ENCODE peak calls at places on chromosomes 2 and 18, in eight cellular contexts. F, A, U, P, C, Z, S and E are unnamed samples.

GRCh38 chr2:195706161-195706900 is 49.3 kb downstream of the SLC39A10 start:
- DNase-seq in F (no peak), A (no peak), U (no peak), P (peak), C (no peak), Z (peak), S (no peak), E (no peak)

GRCh38 chr2:70686577-70687460 is 81.2 kb downstream of the ADD2 start:
- DNase-seq in F (peak), A (no peak), U (no peak), P (peak), C (no peak), Z (peak), S (peak), E (peak)

GRCh38 chr18:10798727-10799435 is 273.1 kb downstream of the NAPG start:
- DNase-seq in F (peak), A (no peak), U (no peak), P (peak), C (no peak), Z (no peak), S (no peak), E (no peak)

GRCh38 chr2:177088542-177088941 is 124.1 kb upstream of the HNRNPA3 start:
- DNase-seq in F (no peak), A (no peak), U (no peak), P (no peak), C (no peak), Z (no peak), S (no peak), E (no peak)

GRCh38 chr2:127650785-127651380 is 4.9 kb downstream of the GPR17 start:
- DNase-seq in F (no peak), A (no peak), U (no peak), P (no peak), C (no peak), Z (no peak), S (peak), E (no peak)

GRCh38 chr2:127001751-127002150 is 103.1 kb downstream of the TEX51 start:
- DNase-seq in F (no peak), A (no peak), U (no peak), P (no peak), C (no peak), Z (no peak), S (no peak), E (no peak)

GRCh38 chr2:18083806-18084205 is 205.3 kb downstream of the KCNS3 start:
- DNase-seq in F (no peak), A (no peak), U (no peak), P (no peak), C (no peak), Z (no peak), S (no peak), E (no peak)

GRCh38 chr2:74081030-74081429 is 66.7 kb downstream of the BOLA3 start:
- DNase-seq in F (no peak), A (no peak), U (no peak), P (no peak), C (no peak), Z (peak), S (no peak), E (no peak)

GRCh38 chr2:64707276-64707675 is 53.6 kb upstream of the SERTAD2 start:
- DNase-seq in F (no peak), A (no peak), U (no peak), P (no peak), C (no peak), Z (no peak), S (no peak), E (no peak)

GRCh38 chr2:95267458-95268207 is 6.6 kb upstream of the PROM2 start:
- DNase-seq in F (no peak), A (peak), U (no peak), P (no peak), C (no peak), Z (no peak), S (no peak), E (no peak)

GRCh38 chr2:161166538-161167409 is 6.5 kb downstream of the TANK start:
- DNase-seq in F (no peak), A (no peak), U (no peak), P (no peak), C (peak), Z (no peak), S (no peak), E (no peak)

GRCh38 chr2:41475959-41476358 is 571.9 kb upstream of the PKDCC start:
- DNase-seq in F (no peak), A (no peak), U (no peak), P (no peak), C (no peak), Z (no peak), S (no peak), E (no peak)

GRCh38 chr18:43665239-43665788 is 388.0 kb upstream of the SYT4 start:
- DNase-seq in F (no peak), A (no peak), U (no peak), P (peak), C (no peak), Z (peak), S (no peak), E (peak)

GRCh38 chr2:5673148-5673860 is 18.9 kb upstream of the SOX11 start:
- DNase-seq in F (no peak), A (no peak), U (no peak), P (no peak), C (no peak), Z (no peak), S (no peak), E (no peak)

GRCh38 chr18:54616220-54616848 is 25.3 kb downstream of the DYNAP start:
- DNase-seq in F (no peak), A (no peak), U (no peak), P (no peak), C (no peak), Z (no peak), S (no peak), E (no peak)

GRCh38 chr2:98823196-98824166 is 92.5 kb upstream of the MGAT4A start:
- DNase-seq in F (no peak), A (no peak), U (no peak), P (no peak), C (no peak), Z (no peak), S (no peak), E (no peak)

GRCh38 chr18:63191413-63191812 is 128.2 kb downstream of the BCL2 start:
- DNase-seq in F (no peak), A (no peak), U (no peak), P (no peak), C (no peak), Z (no peak), S (no peak), E (no peak)

GRCh38 chr2:138949517-138949916 is 169.3 kb upstream of the NXPH2 start:
- DNase-seq in F (no peak), A (no peak), U (no peak), P (no peak), C (no peak), Z (no peak), S (no peak), E (no peak)

GRCh38 chr2:220510668-220511067 is 883.2 kb downstream of the SLC4A3 start:
- DNase-seq in F (no peak), A (no peak), U (no peak), P (no peak), C (no peak), Z (peak), S (no peak), E (no peak)

GRCh38 chr18:31819106-31819924 is 58.6 kb upstream of the SLC25A52 start:
- DNase-seq in F (peak), A (no peak), U (no peak), P (peak), C (no peak), Z (peak), S (no peak), E (peak)

GRCh38 chr2:2876350-2877042 is 501.1 kb downstream of the EIPR1 start:
- DNase-seq in F (no peak), A (no peak), U (no peak), P (no peak), C (no peak), Z (no peak), S (no peak), E (no peak)

GRCh38 chr2:142445023-142445422 is 314.2 kb upstream of the LRP1B start:
- DNase-seq in F (no peak), A (no peak), U (no peak), P (no peak), C (no peak), Z (no peak), S (no peak), E (no peak)

GRCh38 chr2:216222650-216223352 is 113.7 kb downstream of the XRCC5 start:
- DNase-seq in F (no peak), A (no peak), U (no peak), P (peak), C (no peak), Z (peak), S (no peak), E (no peak)

GRCh38 chr2:23624378-23624777 is 239.4 kb downstream of the KLHL29 start:
- DNase-seq in F (peak), A (no peak), U (no peak), P (no peak), C (no peak), Z (no peak), S (no peak), E (no peak)

GRCh38 chr2:189798312-189799029 is 14.2 kb downstream of the PMS1 start:
- DNase-seq in F (no peak), A (no peak), U (no peak), P (peak), C (no peak), Z (peak), S (no peak), E (peak)

GRCh38 chr2:45595724-45596435 is 15.2 kb downstream of the SRBD1 start:
- DNase-seq in F (no peak), A (no peak), U (no peak), P (peak), C (no peak), Z (peak), S (peak), E (peak)

GRCh38 chr2:44802409-44803099 is 138.9 kb upstream of the SIX3 start:
- DNase-seq in F (no peak), A (no peak), U (no peak), P (no peak), C (no peak), Z (no peak), S (no peak), E (no peak)

GRCh38 chr2:18600255-18600613 is 10.9 kb upstream of the NT5C1B start:
- DNase-seq in F (no peak), A (no peak), U (no peak), P (no peak), C (no peak), Z (no peak), S (no peak), E (no peak)

GRCh38 chr2:157938556-157938955 is 62.4 kb upstream of the ACVR1 start:
- DNase-seq in F (no peak), A (no peak), U (no peak), P (no peak), C (no peak), Z (no peak), S (no peak), E (no peak)

GRCh38 chr2:128988974-128989373 is 670.3 kb upstream of the HS6ST1 start:
- DNase-seq in F (no peak), A (no peak), U (no peak), P (no peak), C (no peak), Z (no peak), S (no peak), E (no peak)

GRCh38 chr2:25305809-25306208 is 35.9 kb downstream of the DNMT3A start:
- DNase-seq in F (no peak), A (no peak), U (no peak), P (peak), C (no peak), Z (peak), S (peak), E (no peak)

GRCh38 chr18:3005462-3005861 is 7.5 kb downstream of the LPIN2 start:
- DNase-seq in F (no peak), A (no peak), U (no peak), P (no peak), C (no peak), Z (no peak), S (no peak), E (no peak)

GRCh38 chr2:167342769-167343168 is 454.5 kb downstream of the XIRP2 start:
- DNase-seq in F (no peak), A (no peak), U (no peak), P (no peak), C (no peak), Z (no peak), S (no peak), E (no peak)
- TF ChIP-seq CTCF in F (no peak), A (no peak), U (no peak), P (peak), C (no peak), Z (no peak), S (no peak), E (no peak)

GRCh38 chr2:39418491-39418890 is 18.6 kb downstream of the MAP4K3 start:
- DNase-seq in F (no peak), A (no peak), U (no peak), P (no peak), C (no peak), Z (no peak), S (no peak), E (no peak)
- H3K4me3 ChIP-seq in F (no peak), A (no peak), U (no peak), P (no peak), C (no peak), Z (no peak), S (no peak), E (no peak)

DNA sequence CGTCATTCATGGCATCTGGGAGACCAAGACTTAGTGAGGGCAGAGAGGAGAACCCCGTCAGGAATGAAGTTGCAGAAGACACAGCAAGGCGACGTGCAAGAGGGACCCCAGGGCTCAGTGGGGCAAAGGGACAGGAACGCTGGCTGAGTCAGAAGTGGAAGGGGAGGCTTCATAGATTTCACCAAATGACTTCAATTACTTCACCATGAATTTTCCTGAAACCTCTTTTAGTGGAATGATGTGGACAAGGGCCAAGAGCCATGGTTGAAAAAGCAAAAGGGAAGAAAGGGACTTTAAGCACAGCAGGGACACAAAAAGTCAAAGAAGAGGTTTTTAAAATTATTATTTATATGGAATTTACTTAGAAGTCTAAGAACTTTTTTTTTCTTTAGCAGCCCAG is 141.6 kb upstream of the PID1 start:
- DNase-seq in F (no peak), A (no peak), U (no peak), P (no peak), C (no peak), Z (no peak), S (no peak), E (no peak)
- TF ChIP-seq CTCF in F (no peak), A (no peak), U (no peak), P (no peak), C (no peak), Z (no peak), S (no peak), E (no peak)

DNA sequence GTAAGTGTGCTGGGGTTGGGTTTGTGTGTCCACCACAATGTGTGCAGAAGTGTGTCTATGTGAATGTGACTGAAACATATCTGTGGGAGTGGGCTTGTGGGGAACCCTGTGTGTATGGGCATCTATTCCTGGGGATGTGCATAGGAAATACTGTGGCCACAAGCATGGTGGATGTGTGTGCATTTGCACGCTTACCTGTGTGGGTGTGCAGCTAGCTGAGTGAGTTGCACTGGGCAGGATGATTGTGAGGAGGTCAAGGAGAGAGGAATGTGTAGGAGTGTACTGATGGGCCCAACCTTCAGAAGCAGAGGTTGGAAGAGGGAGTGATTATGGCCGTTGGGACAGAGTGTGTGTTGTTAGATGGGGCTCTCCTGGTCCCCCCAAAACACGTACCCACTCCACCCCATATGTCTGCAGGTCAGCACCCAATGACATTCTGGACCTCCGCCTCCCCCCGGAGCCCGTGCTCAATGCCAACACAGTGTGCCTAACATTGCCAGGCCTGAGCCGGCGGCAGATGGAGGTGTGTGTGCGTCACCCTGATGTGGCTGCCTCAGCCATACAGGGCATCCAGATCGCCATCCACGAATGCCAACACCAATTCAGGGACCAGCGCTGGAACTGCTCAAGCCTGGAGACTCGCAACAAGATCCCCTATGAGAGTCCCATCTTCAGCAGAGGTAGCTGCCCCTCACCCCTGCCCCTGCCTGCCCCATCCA is 1.3 kb downstream of the WNT10A start:
- DNase-seq in F (no peak), A (no peak), U (no peak), P (no peak), C (no peak), Z (no peak), S (no peak), E (no peak)
- H3K4me3 ChIP-seq in F (no peak), A (no peak), U (no peak), P (no peak), C (no peak), Z (no peak), S (no peak), E (no peak)

GRCh38 chr2:48433682-48434081 is 96.3 kb upstream of the STON1 start:
- DNase-seq in F (no peak), A (peak), U (no peak), P (peak), C (no peak), Z (no peak), S (no peak), E (no peak)
- TF ChIP-seq CTCF in F (no peak), A (no peak), U (no peak), P (no peak), C (no peak), Z (no peak), S (no peak), E (no peak)

GRCh38 chr18:27184115-27185024 is 738 bp downstream of the CHST9 start:
- DNase-seq in F (no peak), A (no peak), U (no peak), P (no peak), C (no peak), Z (no peak), S (no peak), E (no peak)
- H3K4me3 ChIP-seq in F (peak), A (peak), U (peak), P (no peak), C (no peak), Z (no peak), S (peak), E (no peak)